ENCODE peak calls at places on chromosomes 11 and 22, in six cellular contexts. E, L, K, P, U and M are unnamed samples. For H3K4me1, the result is how much of the 10 kb centered on the place peaks cover.

GRCh38 chr11:47394322-47395224 is 13.8 kb upstream of the SLC39A13 start:
- DNase-seq in U (no peak), L (peak), K (no peak), P (peak), E (peak), M (no peak)

GRCh38 chr11:10314199-10315072 is 9.6 kb downstream of the ADM start:
- DNase-seq in K (no peak), U (no peak), P (peak), L (no peak), E (peak), M (no peak)

GRCh38 chr11:31806944-31807790 is 4.0 kb downstream of the PAX6 start:
- DNase-seq in E (no peak), P (no peak), L (no peak), K (no peak), U (no peak), M (no peak)

GRCh38 chr11:116492600-116492999 is 280.2 kb downstream of the BUD13 start:
- DNase-seq in U (no peak), L (no peak), P (no peak), K (no peak), E (no peak), M (no peak)

GRCh38 chr11:120564573-120565301 is 53.2 kb downstream of the GRIK4 start:
- DNase-seq in L (no peak), U (peak), K (no peak), E (peak), P (no peak), M (peak)

GRCh38 chr11:103035656-103036434 is 56.1 kb downstream of the DCUN1D5 start:
- DNase-seq in U (peak), P (no peak), E (peak), K (no peak), L (no peak), M (no peak)

GRCh38 chr11:101401245-101401644 is 182.6 kb downstream of the TRPC6 start:
- DNase-seq in P (no peak), L (no peak), K (no peak), U (no peak), E (peak), M (no peak)

GRCh38 chr22:19708323-19709011 is 5.8 kb upstream of the SEPTIN5 start:
- DNase-seq in U (no peak), K (no peak), E (no peak), P (peak), L (no peak), M (no peak)

GRCh38 chr11:66686801-66687750 is 9.4 kb upstream of the RBM4B start:
- DNase-seq in L (no peak), U (no peak), E (no peak), K (no peak), P (no peak), M (no peak)

GRCh38 chr11:124329787-124330478 is 9.9 kb upstream of the OR8D2 start:
- DNase-seq in E (peak), U (no peak), P (no peak), L (no peak), K (no peak), M (no peak)

GRCh38 chr11:22454461-22454860 is 116.3 kb downstream of the SLC17A6 start:
- DNase-seq in E (peak), U (no peak), K (no peak), L (no peak), P (no peak), M (no peak)

GRCh38 chr11:12170984-12171383 is 60.6 kb downstream of the MICAL2 start:
- DNase-seq in P (no peak), K (peak), U (no peak), E (peak), L (no peak), M (peak)

GRCh38 chr22:35526333-35526979 is 14.2 kb upstream of the RASD2 start:
- DNase-seq in E (no peak), L (no peak), U (no peak), P (no peak), K (no peak), M (no peak)

GRCh38 chr11:28657378-28658030 is 549.3 kb downstream of the METTL15 start:
- DNase-seq in E (peak), P (no peak), K (no peak), L (no peak), U (no peak), M (no peak)

GRCh38 chr11:102241026-102241425 is 76.3 kb upstream of the BIRC3 start:
- DNase-seq in E (peak), P (no peak), L (no peak), U (no peak), K (no peak), M (no peak)

GRCh38 chr22:38860291-38861169 is 11.5 kb downstream of the CBX6 start:
- DNase-seq in P (no peak), E (no peak), L (no peak), U (no peak), K (no peak), M (no peak)

GRCh38 chr22:49021926-49022815 is 805.5 kb downstream of the BRD1 start:
- DNase-seq in E (no peak), P (no peak), K (no peak), U (no peak), L (no peak), M (no peak)

GRCh38 chr11:8038393-8038792 is 42.6 kb upstream of the TUB start:
- DNase-seq in K (no peak), E (no peak), P (no peak), U (no peak), L (no peak), M (no peak)

GRCh38 chr11:130737866-130738431 is 178.3 kb downstream of the SNX19 start:
- DNase-seq in P (no peak), L (peak), K (no peak), E (peak), U (peak), M (no peak)

GRCh38 chr11:128448981-128449713 is 138.2 kb downstream of the ETS1 start:
- DNase-seq in K (no peak), L (no peak), U (no peak), P (no peak), E (no peak), M (no peak)

GRCh38 chr11:2884424-2884815 is 1.2 kb downstream of the CDKN1C start:
- DNase-seq in L (peak), K (no peak), U (peak), P (peak), E (no peak), M (peak)
- H3K27ac ChIP-seq in L (peak), K (peak), U (peak), P (peak), E (peak), M (peak)

DNA sequence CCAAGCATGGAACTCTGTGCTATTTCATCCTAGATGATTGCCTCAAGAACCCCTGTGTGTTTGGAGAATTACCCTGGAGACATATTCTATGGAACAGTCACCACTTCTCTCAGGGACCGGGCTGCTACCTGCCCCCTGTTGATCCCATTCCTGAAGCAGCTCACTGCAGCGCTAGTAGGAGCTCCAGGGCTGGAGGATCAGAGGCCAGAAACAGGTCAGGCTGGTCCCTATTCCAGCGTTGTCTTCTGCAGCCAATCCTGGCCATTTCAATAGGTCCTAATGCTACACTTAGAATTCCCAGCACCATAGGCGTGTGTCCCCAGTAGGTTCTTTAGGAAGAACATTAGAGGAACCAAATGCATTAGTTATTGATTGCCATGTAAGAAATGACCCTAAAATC is 48.9 kb downstream of the BTG4 start:
- DNase-seq in K (no peak), E (no peak), U (no peak), L (no peak), P (no peak), M (no peak)
- TF ChIP-seq POLR2A in K (no peak), E (no peak), U (no peak), L (no peak), P (no peak), M (no peak)

GRCh38 chr11:114208371-114208770 is 87.8 kb upstream of the NNMT start:
- DNase-seq in L (no peak), E (no peak), P (no peak), U (no peak), K (no peak), M (no peak)
- H3K4me1 ChIP-seq in L (half or more), E (under half), P (under half), U (under half), K (under half), M (half or more)

DNA sequence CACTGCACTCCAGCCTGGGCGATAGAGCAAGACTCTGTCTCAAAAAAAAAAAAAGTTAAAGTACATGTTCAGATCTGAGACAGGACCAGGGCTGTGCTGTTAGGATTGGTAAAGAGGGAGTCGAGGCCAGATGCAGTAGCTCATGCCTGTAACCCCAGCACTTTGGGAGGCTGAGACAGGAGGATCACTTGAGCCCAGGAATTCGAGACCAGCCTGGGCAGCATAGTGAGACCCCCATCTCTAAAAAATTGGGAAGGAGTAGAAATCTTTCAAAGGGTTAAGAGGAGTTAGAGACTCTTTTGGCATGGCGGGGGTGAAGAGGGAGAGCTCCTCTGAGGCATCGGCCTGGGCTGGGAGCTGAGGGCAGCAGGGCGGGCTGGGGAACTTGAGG is 11.8 kb downstream of the SLC25A45 start:
- DNase-seq in U (no peak), P (no peak), L (no peak), E (no peak), K (no peak), M (no peak)
- H3K27ac ChIP-seq in U (peak), P (peak), L (peak), E (no peak), K (no peak), M (peak)

GRCh38 chr11:73396985-73397384 is 20.8 kb downstream of the RELT start:
- DNase-seq in P (peak), E (no peak), L (no peak), K (peak), U (no peak), M (peak)

GRCh38 chr11:73396251-73396930 is 20.2 kb downstream of the RELT start:
- DNase-seq in P (peak), K (no peak), E (no peak), L (no peak), U (no peak), M (no peak)

GRCh38 chr11:73394416-73395296 is 18.5 kb downstream of the RELT start:
- DNase-seq in L (no peak), K (no peak), P (no peak), E (no peak), U (no peak), M (no peak)

GRCh38 chr11:73393479-73394415 is 17.5 kb downstream of the RELT start:
- DNase-seq in E (peak), K (peak), P (peak), U (peak), L (peak), M (peak)

DNA sequence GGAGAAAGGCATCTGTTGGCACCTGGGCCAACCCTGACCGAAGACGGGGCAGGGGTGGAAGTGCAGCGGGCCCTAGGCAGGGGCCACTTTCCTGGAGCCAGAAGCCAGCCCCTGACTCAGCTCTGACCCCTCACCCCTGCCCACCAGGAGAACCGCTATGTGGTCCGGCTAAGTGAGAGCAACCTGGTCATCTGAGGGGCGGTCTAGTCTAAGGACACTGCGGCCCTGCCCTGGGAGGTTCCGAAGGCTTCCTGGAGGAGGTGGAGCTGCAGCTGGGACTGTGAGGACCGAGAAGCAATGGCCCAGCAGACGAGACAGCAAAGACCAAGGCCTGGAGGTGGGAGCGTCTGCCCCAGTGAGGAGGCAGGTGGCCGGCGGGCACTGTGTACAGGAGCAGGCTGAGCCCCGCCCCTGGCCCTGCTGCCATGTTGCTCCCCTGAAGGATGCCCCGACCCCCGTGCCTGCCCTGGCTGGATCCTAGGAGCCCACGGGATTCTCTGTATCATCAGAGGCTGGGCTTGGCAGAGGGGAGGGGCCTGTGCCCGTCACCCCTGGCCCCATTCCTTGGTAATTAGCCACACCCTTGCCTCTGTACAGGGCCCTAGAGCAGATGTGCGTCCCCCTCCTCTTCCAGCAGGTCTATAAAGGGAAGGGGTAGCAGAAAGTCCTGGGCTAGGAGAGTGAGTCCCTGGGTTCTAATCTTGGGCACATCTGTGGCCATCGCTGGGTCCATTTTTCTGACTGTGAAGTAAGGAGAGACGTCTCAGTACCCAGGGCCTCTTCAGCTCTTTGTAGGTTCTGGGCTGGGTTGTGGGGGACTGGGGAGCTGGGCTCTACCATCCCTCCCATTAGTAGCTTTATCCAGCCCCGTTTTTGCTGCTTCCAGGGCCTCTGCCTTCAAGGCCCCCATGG is 19.4 kb downstream of the RELT start:
- DNase-seq in K (no peak), P (no peak), L (no peak), U (no peak), E (no peak), M (peak)
- TF ChIP-seq POLR2A in K (no peak), P (no peak), L (no peak), U (no peak), E (no peak), M (no peak)

GRCh38 chr22:23088199-23088604 is 17.9 kb downstream of the GNAZ start:
- DNase-seq in E (no peak), L (peak), K (no peak), U (no peak), P (no peak), M (peak)

GRCh38 chr22:23085351-23085671 is 15.0 kb downstream of the GNAZ start:
- DNase-seq in E (no peak), P (no peak), L (no peak), K (no peak), U (no peak), M (no peak)

GRCh38 chr22:23086263-23086662 is 15.9 kb downstream of the GNAZ start:
- DNase-seq in L (no peak), P (no peak), K (no peak), E (no peak), U (no peak), M (no peak)

GRCh38 chr22:23085785-23086184 is 15.5 kb downstream of the GNAZ start:
- DNase-seq in E (no peak), U (no peak), L (no peak), K (no peak), P (no peak), M (no peak)

GRCh38 chr22:23086787-23087186 is 16.5 kb downstream of the GNAZ start:
- DNase-seq in P (no peak), E (no peak), K (no peak), U (no peak), L (no peak), M (no peak)
- H3K4me1 ChIP-seq in P (under half), E (under half), K (under half), U (under half), L (under half), M (under half)

DNA sequence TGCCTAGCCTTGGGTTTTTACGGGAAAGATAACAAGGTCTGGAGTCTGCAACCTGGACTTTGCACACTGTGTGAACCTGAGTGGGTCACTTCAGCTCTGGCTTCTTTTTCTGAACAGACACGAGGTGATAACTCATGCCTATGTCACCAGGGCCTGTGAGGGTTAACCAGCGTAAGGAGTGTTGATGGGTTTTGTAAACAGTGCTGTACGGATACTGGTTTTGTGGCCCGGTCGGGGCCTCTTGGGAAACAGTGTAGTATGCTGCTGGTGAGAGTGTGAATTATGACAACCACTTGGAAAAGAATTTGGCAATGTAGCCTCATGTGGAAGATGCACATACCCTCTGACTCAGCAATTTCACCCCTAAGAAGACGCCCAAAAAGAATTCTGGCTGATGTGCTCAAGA is 266.8 kb downstream of the MN1 start:
- DNase-seq in L (no peak), K (no peak), P (no peak), U (no peak), E (peak), M (no peak)
- H3K27ac ChIP-seq in L (no peak), K (no peak), P (no peak), U (no peak), E (no peak), M (no peak)

GRCh38 chr22:40818192-40818746 is 877 bp downstream of the SLC25A17 start:
- DNase-seq in L (no peak), P (no peak), E (no peak), K (no peak), U (no peak), M (no peak)

GRCh38 chr22:40813912-40814315 is 5.2 kb downstream of the SLC25A17 start:
- DNase-seq in P (no peak), K (no peak), U (no peak), E (no peak), L (no peak), M (no peak)

GRCh38 chr22:40817737-40818136 is 1.4 kb downstream of the SLC25A17 start:
- DNase-seq in U (no peak), E (no peak), L (no peak), K (no peak), P (no peak), M (no peak)

GRCh38 chr22:40819741-40820140 is 595 bp upstream of the SLC25A17 start:
- DNase-seq in L (no peak), P (no peak), U (no peak), K (no peak), E (peak), M (no peak)

GRCh38 chr22:40818747-40819662 is at the start of gene SLC25A17:
- DNase-seq in K (peak), L (peak), E (peak), U (peak), P (peak), M (peak)
- TF ChIP-seq POLR2A in K (peak), L (no peak), E (peak), U (peak), P (peak), M (peak)

GRCh38 chr11:64844330-64845124 is at the start of gene CDC42BPG:
- DNase-seq in U (peak), P (peak), L (peak), E (peak), K (no peak), M (no peak)

GRCh38 chr11:64842366-64842759 is 2.1 kb downstream of the CDC42BPG start:
- DNase-seq in L (no peak), E (no peak), P (no peak), K (no peak), U (no peak), M (no peak)

GRCh38 chr11:64841592-64842365 is 2.7 kb downstream of the CDC42BPG start:
- DNase-seq in E (no peak), P (no peak), K (no peak), L (no peak), U (no peak), M (no peak)

GRCh38 chr11:64843971-64844329 is 503 bp downstream of the CDC42BPG start:
- DNase-seq in P (no peak), L (no peak), K (no peak), U (peak), E (no peak), M (no peak)

DNA sequence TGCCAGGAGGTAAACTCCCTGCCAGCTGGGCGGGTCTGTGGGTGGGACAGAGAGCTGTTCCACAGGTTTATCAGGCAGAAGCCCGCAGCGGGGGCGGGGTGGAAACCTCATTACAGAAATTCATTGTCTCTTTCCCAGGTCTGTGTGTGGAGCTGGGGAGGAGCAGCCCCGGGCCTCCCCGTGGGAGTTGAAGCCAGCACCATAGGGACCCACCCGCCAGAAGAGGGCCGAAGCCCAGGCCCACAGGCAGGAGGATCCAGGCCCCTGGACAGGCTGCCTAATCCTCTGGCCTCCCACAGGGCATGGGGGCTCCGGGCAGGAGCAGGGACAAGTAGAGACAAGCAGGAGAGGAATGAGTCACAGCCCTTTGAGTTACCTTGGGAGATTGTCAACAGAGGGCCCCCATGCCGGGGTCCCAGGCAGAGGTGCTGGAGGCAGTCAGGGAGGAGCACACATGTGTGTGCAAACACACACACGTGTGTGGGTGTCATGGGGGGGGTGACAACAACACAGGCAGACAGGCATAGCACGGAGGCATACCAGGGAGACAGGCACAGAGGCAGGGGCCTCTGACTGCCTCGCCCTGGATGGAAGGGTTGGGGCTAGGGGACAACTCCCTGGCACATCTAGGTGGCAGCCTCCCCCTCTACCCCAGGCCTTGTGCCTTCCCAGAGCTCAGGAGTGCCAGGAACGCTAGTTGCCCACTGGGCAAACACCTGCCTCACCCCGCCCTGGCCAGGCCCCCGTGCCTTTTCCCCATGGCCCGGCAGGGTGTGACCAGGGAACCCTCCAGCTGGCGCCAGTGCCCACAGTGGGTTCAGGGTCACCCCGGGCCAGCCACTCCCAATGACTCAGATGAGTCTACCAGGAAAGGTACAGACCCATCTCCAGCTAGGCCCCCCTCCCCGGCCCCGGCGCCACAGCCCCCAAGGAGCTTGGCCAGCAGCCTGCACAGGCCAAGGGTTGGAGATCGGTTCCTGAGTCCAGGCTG is 1.3 kb downstream of the CDC42BPG start:
- DNase-seq in U (peak), K (no peak), L (peak), P (peak), E (no peak), M (no peak)
- H3K4me1 ChIP-seq in U (under half), K (under half), L (under half), P (under half), E (under half), M (under half)